ENCODE peak calls at places on chromosomes 13 and 19, in six cellular contexts. M is ovary, D is HCT116, F is adrenal gland, X is heart left ventricle, P is breast epithelium. V is an unnamed sample.

GRCh38 chr19:591099-591958 is 1.6 kb downstream of the HCN2 start:
- DNase-seq in F (no peak), X (peak; percentile 67), P (no peak), D (no peak), M (peak; percentile 72), V (no peak)

GRCh38 chr19:6230991-6231448 is 48.8 kb downstream of the MLLT1 start:
- DNase-seq in X (no peak), D (no peak), M (no peak), P (no peak), F (no peak), V (no peak)

GRCh38 chr13:107124129-107124718 is 556.3 kb upstream of the ARGLU1 start:
- DNase-seq in D (no peak), M (no peak), F (no peak), P (no peak), X (no peak), V (no peak)

GRCh38 chr13:40812724-40813445 is 23.5 kb downstream of the SLC25A15 start:
- DNase-seq in M (no peak), P (no peak), F (no peak), X (no peak), D (no peak), V (peak; percentile 47)

GRCh38 chr19:19537321-19538048 is 580 bp upstream of the CILP2 start:
- DNase-seq in F (no peak), X (no peak), D (no peak), M (no peak), P (no peak), V (no peak)

GRCh38 chr19:54570316-54570715 is 3.3 kb upstream of the LILRA2 start:
- DNase-seq in F (no peak), D (no peak), X (no peak), P (no peak), M (no peak), V (no peak)

GRCh38 chr19:2476451-2477140 is 669 bp downstream of the GADD45B start:
- DNase-seq in X (no peak), M (peak; percentile 70), P (no peak), D (no peak), F (peak; percentile 64), V (no peak)

GRCh38 chr19:30669329-30670010 is 297.3 kb downstream of the ZNF536 start:
- DNase-seq in M (peak; percentile 90), X (peak; percentile 84), F (peak; percentile 80), P (peak; percentile 45), D (no peak), V (peak; percentile 53)

GRCh38 chr13:43339145-43339820 is 315.9 kb downstream of the DNAJC15 start:
- DNase-seq in F (no peak), M (no peak), D (no peak), P (no peak), X (no peak), V (no peak)

GRCh38 chr13:33744589-33745369 is 73.2 kb upstream of the RFC3 start:
- DNase-seq in X (no peak), D (no peak), M (peak; percentile 66), P (peak; percentile 39), F (no peak), V (no peak)

GRCh38 chr13:60811581-60811980 is 414.6 kb downstream of the TDRD3 start:
- DNase-seq in M (no peak), F (no peak), P (no peak), D (no peak), X (no peak), V (no peak)

GRCh38 chr13:39415403-39415802 is 187.6 kb downstream of the LHFPL6 start:
- DNase-seq in P (peak; percentile 30), F (peak; percentile 59), X (peak; percentile 68), D (peak; percentile 15), M (peak; percentile 61), V (no peak)

GRCh38 chr13:59346861-59347470 is 816.8 kb downstream of the DIAPH3 start:
- DNase-seq in F (no peak), M (no peak), D (no peak), X (no peak), P (no peak), V (no peak)

GRCh38 chr13:101647760-101648159 is 195.3 kb downstream of the ITGBL1 start:
- DNase-seq in P (no peak), D (no peak), X (no peak), M (no peak), F (no peak), V (no peak)

GRCh38 chr19:40612831-40613668 is 11.9 kb downstream of the LTBP4 start:
- DNase-seq in X (peak; percentile 85), F (peak; percentile 90), D (no peak), P (no peak), M (peak; percentile 87), V (no peak)

GRCh38 chr19:6527893-6528543 is 2.8 kb upstream of the TNFSF9 start:
- DNase-seq in P (no peak), F (no peak), M (no peak), D (no peak), X (no peak), V (no peak)

GRCh38 chr19:13087795-13088537 is 14.7 kb downstream of the LYL1 start:
- DNase-seq in F (no peak), D (no peak), X (no peak), M (no peak), P (no peak), V (no peak)

GRCh38 chr19:6150289-6150688 is 14.8 kb downstream of the ACSBG2 start:
- DNase-seq in D (no peak), X (no peak), F (no peak), M (no peak), P (no peak), V (no peak)

GRCh38 chr19:36032251-36033104 is at the start of gene CLIP3:
- DNase-seq in F (no peak), P (no peak), M (peak; percentile 87), D (no peak), X (peak; percentile 87), V (peak; percentile 85)

GRCh38 chr19:48368942-48369341 is 4.8 kb downstream of the SYNGR4 start:
- DNase-seq in P (no peak), D (no peak), X (no peak), F (no peak), M (no peak), V (no peak)

DNA sequence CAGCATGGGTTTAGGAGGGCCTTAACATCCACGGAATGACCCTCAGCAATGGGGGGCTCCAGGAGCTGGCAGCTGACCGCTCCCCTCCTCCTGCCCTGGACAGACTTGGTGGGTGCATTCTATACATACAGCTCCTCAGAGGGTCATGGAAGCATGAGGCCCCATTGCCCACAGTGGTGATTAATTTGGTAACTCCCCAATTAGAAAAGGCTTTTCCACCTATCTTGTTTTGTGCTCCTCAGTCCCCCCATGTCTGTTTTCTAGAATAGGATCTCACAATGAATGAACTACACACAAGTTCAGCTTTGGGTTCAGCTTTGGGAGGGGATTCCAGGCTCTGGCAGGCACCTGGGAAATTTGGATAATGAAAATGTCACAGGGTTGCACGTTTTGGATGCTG is 707.8 kb downstream of the UQCRFS1 start:
- DNase-seq in F (no peak), X (no peak), P (no peak), D (no peak), M (no peak), V (no peak)
- TF ChIP-seq POLR2A in F (no peak), X (no peak), P (no peak), D (no peak), M (no peak), V (no peak)

GRCh38 chr19:10566658-10567410 is 1.0 kb upstream of the KRI1 start:
- DNase-seq in X (no peak), D (no peak), F (peak; percentile 54), P (no peak), M (peak; percentile 62), V (no peak)
- TF ChIP-seq POLR2A in X (no peak), D (no peak), F (no peak), P (no peak), M (no peak), V (no peak)

GRCh38 chr13:111536239-111536638 is 215.8 kb downstream of the TEX29 start:
- DNase-seq in F (no peak), D (no peak), P (no peak), M (no peak), X (no peak), V (no peak)
- TF ChIP-seq POLR2A in F (no peak), D (no peak), P (no peak), M (no peak), X (no peak), V (no peak)

GRCh38 chr13:112723771-112724170 is 33.9 kb downstream of the ATP11A start:
- DNase-seq in P (no peak), M (peak; percentile 42), F (no peak), D (no peak), X (no peak), V (no peak)

GRCh38 chr13:112726018-112726767 is 36.4 kb downstream of the ATP11A start:
- DNase-seq in X (no peak), M (peak; percentile 25), F (no peak), D (no peak), P (no peak), V (no peak)

GRCh38 chr13:112727581-112727980 is 37.7 kb downstream of the ATP11A start:
- DNase-seq in F (no peak), M (peak; percentile 27), P (no peak), D (no peak), X (no peak), V (no peak)

GRCh38 chr13:112724788-112725345 is 35.0 kb downstream of the ATP11A start:
- DNase-seq in P (no peak), M (peak; percentile 35), X (no peak), D (no peak), F (no peak), V (no peak)

GRCh38 chr13:112725346-112726017 is 35.6 kb downstream of the ATP11A start:
- DNase-seq in X (no peak), P (no peak), M (peak; percentile 32), D (peak; percentile 48), F (peak; percentile 76), V (peak; percentile 74)
- TF ChIP-seq POLR2A in X (no peak), P (no peak), M (no peak), D (no peak), F (peak; percentile 16), V (no peak)

GRCh38 chr19:21851596-21852345 is 15.8 kb upstream of the ZNF43 start:
- DNase-seq in F (peak; percentile 97), P (peak; percentile 96), X (peak; percentile 96), M (peak; percentile 95), D (no peak), V (peak; percentile 67)
- TF ChIP-seq POLR2A in F (no peak), P (no peak), X (no peak), M (no peak), D (no peak), V (no peak)

GRCh38 chr19:18368504-18369222 is 17.3 kb upstream of the GDF15 start:
- DNase-seq in X (no peak), P (no peak), M (no peak), F (no peak), D (no peak), V (no peak)

GRCh38 chr19:18377026-18377425 is 8.9 kb upstream of the GDF15 start:
- DNase-seq in F (no peak), M (no peak), D (no peak), X (no peak), P (no peak), V (no peak)

GRCh38 chr19:18373407-18373891 is 12.5 kb upstream of the GDF15 start:
- DNase-seq in X (no peak), D (no peak), F (no peak), M (no peak), P (no peak), V (no peak)

GRCh38 chr19:18373892-18374629 is 11.9 kb upstream of the GDF15 start:
- DNase-seq in D (peak; percentile 94), X (peak; percentile 93), F (peak; percentile 95), P (peak; percentile 91), M (peak; percentile 95), V (peak; percentile 97)
- TF ChIP-seq POLR2A in D (no peak), X (no peak), F (no peak), P (no peak), M (peak; percentile 7), V (no peak)

V was measured in H54.